ENCODE peak calls at places on chromosomes 6 and 20, in nine cellular contexts. G is left lung; U is psoas muscle; S is ovary; Z is tibial artery; T is AG04450; I is right atrium auricular region; P is fibroblast of lung; X is CD4-positive, alpha-beta T cell. L is an unnamed sample.

GRCh38 chr6:42315991-42316378 is 98.3 kb upstream of the MRPS10 start:
- DNase-seq in T (peak; percentile 86), G (no peak), X (no peak), Z (no peak), U (no peak), I (no peak), P (peak; percentile 99), S (no peak), L (no peak)

GRCh38 chr6:111767752-111768430 is 105.4 kb downstream of the FYN start:
- DNase-seq in P (no peak), T (no peak), Z (no peak), S (no peak), G (no peak), I (no peak), X (peak; percentile 42), U (no peak), L (no peak)

GRCh38 chr6:217048-217659 is 75.1 kb upstream of the DUSP22 start:
- DNase-seq in U (no peak), S (no peak), G (peak; percentile 79), I (no peak), P (no peak), X (no peak), T (no peak), Z (no peak), L (peak; percentile 15)

GRCh38 chr20:15814903-15815302 is 758.3 kb downstream of the KIF16B start:
- DNase-seq in X (no peak), T (no peak), G (no peak), U (no peak), S (no peak), Z (no peak), P (peak; percentile 25), I (no peak), L (no peak)

GRCh38 chr20:55415567-55416142 is 589.7 kb downstream of the CBLN4 start:
- DNase-seq in I (no peak), T (no peak), P (peak; percentile 1), Z (no peak), X (no peak), U (no peak), S (no peak), G (no peak), L (no peak)

GRCh38 chr6:89438248-89438647 is 5.3 kb downstream of the ANKRD6 start:
- DNase-seq in U (no peak), T (no peak), S (no peak), X (no peak), G (no peak), I (no peak), P (no peak), Z (no peak), L (no peak)

GRCh38 chr6:11350294-11350693 is 117.8 kb upstream of the NEDD9 start:
- DNase-seq in I (peak; percentile 69), S (no peak), U (no peak), P (no peak), X (no peak), Z (no peak), T (no peak), G (no peak), L (no peak)

GRCh38 chr20:62282877-62283503 is 19.8 kb upstream of the ADRM1 start:
- DNase-seq in S (no peak), G (no peak), Z (no peak), U (peak; percentile 88), X (no peak), T (no peak), P (no peak), I (no peak), L (no peak)

GRCh38 chr20:62824476-62825287 is 7.8 kb downstream of the COL9A3 start:
- DNase-seq in X (peak; percentile 47), Z (no peak), S (peak; percentile 78), G (no peak), U (no peak), T (no peak), I (no peak), P (peak; percentile 52), L (peak; percentile 25)

GRCh38 chr20:22460803-22461202 is 123.6 kb downstream of the FOXA2 start:
- DNase-seq in U (no peak), I (no peak), P (no peak), X (no peak), S (no peak), T (no peak), G (no peak), Z (no peak), L (no peak)

GRCh38 chr6:293185-294174 is 1.2 kb downstream of the DUSP22 start:
- DNase-seq in S (peak; percentile 63), Z (peak; percentile 71), G (peak; percentile 81), X (no peak), T (no peak), P (peak; percentile 44), I (peak; percentile 77), U (peak; percentile 76), L (no peak)

GRCh38 chr6:169738972-169739529 is 12.3 kb downstream of the DYNLT2 start:
- DNase-seq in S (no peak), T (no peak), I (no peak), X (no peak), U (no peak), P (no peak), Z (no peak), G (no peak), L (no peak)

GRCh38 chr6:166946125-166946524 is 10.2 kb downstream of the RNASET2 start:
- DNase-seq in G (no peak), X (no peak), U (no peak), P (no peak), S (no peak), Z (no peak), T (no peak), I (no peak), L (no peak)

GRCh38 chr6:22251331-22251730 is 45.5 kb downstream of the PRL start:
- DNase-seq in U (no peak), S (no peak), I (no peak), G (no peak), T (no peak), Z (no peak), X (no peak), P (peak; percentile 78), L (no peak)

DNA sequence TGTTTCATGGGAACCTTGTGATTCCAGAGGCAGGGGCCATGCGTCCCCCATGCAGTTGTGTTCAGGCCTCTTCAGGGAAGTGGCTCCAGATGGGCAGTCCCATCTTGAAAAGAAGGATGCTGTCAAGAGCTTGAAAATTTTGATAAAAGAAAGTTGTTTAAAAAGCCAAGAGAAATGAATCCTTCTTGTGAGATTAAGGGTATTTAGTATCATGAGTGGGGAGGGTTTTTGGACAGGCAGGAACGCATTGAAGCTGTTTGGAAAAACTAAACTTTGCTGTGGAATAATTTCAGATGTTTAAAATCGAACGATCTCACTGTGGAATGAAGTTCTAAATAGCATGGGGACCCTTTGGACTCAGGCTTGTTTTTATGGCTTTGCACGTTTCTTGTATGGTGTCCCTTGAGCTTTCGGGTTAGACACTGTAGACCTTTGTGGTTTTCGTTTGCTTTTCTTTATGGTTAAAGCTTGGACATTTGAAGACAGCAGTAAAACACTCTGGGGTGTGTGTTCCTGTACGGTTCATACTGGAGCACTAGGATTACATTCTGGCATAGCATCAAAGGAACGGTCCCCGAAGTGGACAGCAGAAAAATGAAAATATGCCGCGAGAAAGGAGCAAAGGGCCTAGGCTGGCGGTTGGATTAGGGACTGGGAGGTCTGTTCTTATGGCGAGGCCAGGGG is 18.2 kb downstream of the KIF25 start:
- DNase-seq in S (no peak), T (no peak), U (no peak), P (no peak), I (no peak), Z (no peak), X (no peak), G (no peak), L (no peak)
- H3K9me3 ChIP-seq in S (no peaks in the 10 kb centered on the region), T (peaks cover 42% of the 10 kb centered on the region), U (peaks cover 16% of the 10 kb centered on the region), P (no peaks in the 10 kb centered on the region), I (peaks cover 20% of the 10 kb centered on the region), Z (no peaks in the 10 kb centered on the region), X (peaks cover 22% of the 10 kb centered on the region), G (no peaks in the 10 kb centered on the region), L (peaks cover 7% of the 10 kb centered on the region)

DNA sequence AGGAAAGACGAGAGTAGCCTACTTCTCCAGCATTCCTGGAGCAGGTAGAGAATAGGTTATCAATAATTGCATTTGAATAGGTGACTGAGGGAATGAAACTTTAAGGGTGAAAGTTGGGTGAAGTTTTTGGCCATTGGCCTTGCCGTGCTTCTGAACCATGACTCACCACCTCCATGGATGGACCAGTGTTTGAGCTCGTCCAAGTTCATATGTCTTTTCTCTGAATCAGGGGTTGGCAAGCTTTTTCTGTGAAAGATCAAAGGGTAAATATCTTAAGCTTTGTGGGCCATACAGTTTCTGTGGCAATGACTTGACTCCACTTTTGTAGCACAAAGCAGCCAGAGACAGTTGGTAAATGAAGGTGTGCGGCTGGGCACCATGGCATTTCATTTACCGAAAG is 31.8 kb downstream of the SNRNP48 start:
- DNase-seq in P (peak; percentile 30), T (no peak), X (no peak), U (no peak), I (no peak), G (no peak), S (no peak), Z (no peak), L (no peak)
- H3K9me3 ChIP-seq in P (no peaks in the 10 kb centered on the region), T (no peaks in the 10 kb centered on the region), X (no peaks in the 10 kb centered on the region), U (no peaks in the 10 kb centered on the region), I (no peaks in the 10 kb centered on the region), G (no peaks in the 10 kb centered on the region), S (no peaks in the 10 kb centered on the region), Z (no peaks in the 10 kb centered on the region), L (no peaks in the 10 kb centered on the region)

DNA sequence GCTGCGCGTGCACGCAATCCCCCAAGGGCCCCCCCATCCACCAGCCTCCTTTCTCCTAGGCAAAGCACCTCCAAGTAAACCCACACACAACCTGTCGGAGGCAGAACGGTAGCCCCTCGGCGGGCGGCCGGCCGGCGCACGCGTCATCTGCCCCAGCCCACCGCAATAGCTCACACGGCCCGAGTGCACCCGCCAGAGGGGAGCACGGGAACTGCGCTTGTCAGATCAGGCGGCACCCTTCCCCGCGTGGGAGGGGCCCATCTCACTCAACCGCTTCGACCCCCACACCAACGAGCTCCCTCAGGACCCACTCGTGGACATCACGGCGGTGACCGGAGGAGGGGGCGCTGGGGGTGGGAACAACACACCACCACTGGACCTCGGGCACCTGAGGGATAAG is 767.9 kb upstream of the DEFB115 start:
- DNase-seq in P (no peak), T (no peak), G (peak; percentile 76), I (no peak), Z (no peak), U (no peak), X (no peak), S (no peak), L (no peak)
- H3K9me3 ChIP-seq in P (no peaks in the 10 kb centered on the region), T (peaks cover 62% of the 10 kb centered on the region), G (no peaks in the 10 kb centered on the region), I (no peaks in the 10 kb centered on the region), Z (no peaks in the 10 kb centered on the region), U (no peaks in the 10 kb centered on the region), X (peaks cover 4% of the 10 kb centered on the region), S (no peaks in the 10 kb centered on the region), L (no peaks in the 10 kb centered on the region)

DNA sequence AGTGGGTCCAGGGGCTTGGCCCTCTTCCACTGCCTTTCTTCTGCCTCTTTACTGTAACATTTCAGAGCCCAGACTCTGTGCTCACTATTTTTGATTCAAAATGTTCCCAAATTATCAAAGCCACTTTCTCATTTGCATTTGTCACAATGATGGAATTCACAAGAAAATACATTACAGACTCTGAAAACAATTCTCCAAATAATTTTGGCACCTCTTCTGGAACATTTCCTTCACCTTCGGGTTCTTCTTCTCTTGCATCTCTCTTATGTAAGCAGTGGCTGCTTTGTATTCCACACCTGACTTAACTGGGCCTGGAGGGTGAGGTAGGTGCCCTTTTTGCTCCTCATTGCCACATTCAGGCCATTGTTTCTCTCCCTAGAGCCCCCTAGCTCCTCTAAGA is 30.0 kb downstream of the ZNF184 start:
- DNase-seq in U (no peak), I (no peak), S (no peak), Z (no peak), P (no peak), G (no peak), T (no peak), X (no peak), L (no peak)
- H3K9me3 ChIP-seq in U (peaks cover 46% of the 10 kb centered on the region), I (peaks cover 19% of the 10 kb centered on the region), S (no peaks in the 10 kb centered on the region), Z (peaks cover 3% of the 10 kb centered on the region), P (no peaks in the 10 kb centered on the region), G (no peaks in the 10 kb centered on the region), T (peaks cover 9% of the 10 kb centered on the region), X (peaks cover 42% of the 10 kb centered on the region), L (peaks cover 6% of the 10 kb centered on the region)